ENCODE peak calls at places on chromosome 9, in seven cellular contexts. One of them, this sample, is unnamed.

GRCh38 chr9:3437031-3437430 is 88.8 kb downstream of the RFX3 start:
- DNase-seq in left cardiac atrium: no peak
- DNase-seq in C1 segment of cervical spinal cord: no peak
- DNase-seq in hippocampal formation: no peak
- DNase-seq in cardiac muscle cell: peak; percentile 22
- DNase-seq in stimulated activated CD8-positive, alpha-beta memory T cell treated with anti-CD3 and anti-CD28 coated beads, Interleukin-15, amount 100 ng/mL, for 24 hours: no peak
- DNase-seq in CD8-positive, alpha-beta T cell: no peak
- DNase-seq in this sample: no peak

GRCh38 chr9:5628183-5628529 is 751 bp upstream of the RIC1 start:
- DNase-seq in hippocampal formation: no peak
- DNase-seq in stimulated activated CD8-positive, alpha-beta memory T cell treated with anti-CD3 and anti-CD28 coated beads, Interleukin-15, amount 100 ng/mL, for 24 hours: no peak
- DNase-seq in left cardiac atrium: no peak
- DNase-seq in cardiac muscle cell: no peak
- DNase-seq in C1 segment of cervical spinal cord: no peak
- DNase-seq in CD8-positive, alpha-beta T cell: no peak
- DNase-seq in this sample: no peak

GRCh38 chr9:24293391-24293790 is 252.3 kb downstream of the IZUMO3 start:
- DNase-seq in left cardiac atrium: no peak
- DNase-seq in cardiac muscle cell: no peak
- DNase-seq in stimulated activated CD8-positive, alpha-beta memory T cell treated with anti-CD3 and anti-CD28 coated beads, Interleukin-15, amount 100 ng/mL, for 24 hours: no peak
- DNase-seq in hippocampal formation: no peak
- DNase-seq in C1 segment of cervical spinal cord: no peak
- DNase-seq in CD8-positive, alpha-beta T cell: no peak
- DNase-seq in this sample: no peak

GRCh38 chr9:127684576-127684975 is 22.2 kb upstream of the CFAP157 start:
- DNase-seq in CD8-positive, alpha-beta T cell: no peak
- DNase-seq in cardiac muscle cell: peak; percentile 18
- DNase-seq in C1 segment of cervical spinal cord: no peak
- DNase-seq in left cardiac atrium: no peak
- DNase-seq in stimulated activated CD8-positive, alpha-beta memory T cell treated with anti-CD3 and anti-CD28 coated beads, Interleukin-15, amount 100 ng/mL, for 24 hours: no peak
- DNase-seq in hippocampal formation: no peak
- DNase-seq in this sample: no peak

GRCh38 chr9:134216961-134217360 is 52.6 kb upstream of the RNU6ATAC start:
- DNase-seq in stimulated activated CD8-positive, alpha-beta memory T cell treated with anti-CD3 and anti-CD28 coated beads, Interleukin-15, amount 100 ng/mL, for 24 hours: no peak
- DNase-seq in hippocampal formation: no peak
- DNase-seq in CD8-positive, alpha-beta T cell: no peak
- DNase-seq in C1 segment of cervical spinal cord: no peak
- DNase-seq in cardiac muscle cell: no peak
- DNase-seq in left cardiac atrium: peak; percentile 7
- DNase-seq in this sample: no peak

GRCh38 chr9:81266086-81266485 is 423.3 kb downstream of the TLE1 start:
- DNase-seq in C1 segment of cervical spinal cord: no peak
- DNase-seq in stimulated activated CD8-positive, alpha-beta memory T cell treated with anti-CD3 and anti-CD28 coated beads, Interleukin-15, amount 100 ng/mL, for 24 hours: no peak
- DNase-seq in cardiac muscle cell: peak; percentile 51
- DNase-seq in CD8-positive, alpha-beta T cell: no peak
- DNase-seq in hippocampal formation: no peak
- DNase-seq in left cardiac atrium: no peak
- DNase-seq in this sample: no peak

GRCh38 chr9:4382722-4383317 is 83.0 kb upstream of the GLIS3 start:
- DNase-seq in stimulated activated CD8-positive, alpha-beta memory T cell treated with anti-CD3 and anti-CD28 coated beads, Interleukin-15, amount 100 ng/mL, for 24 hours: no peak
- DNase-seq in hippocampal formation: no peak
- DNase-seq in cardiac muscle cell: peak; percentile 60
- DNase-seq in left cardiac atrium: no peak
- DNase-seq in C1 segment of cervical spinal cord: no peak
- DNase-seq in CD8-positive, alpha-beta T cell: peak; percentile 20
- DNase-seq in this sample: no peak

GRCh38 chr9:87518702-87519335 is 21.2 kb downstream of the DAPK1 start:
- DNase-seq in C1 segment of cervical spinal cord: no peak
- DNase-seq in stimulated activated CD8-positive, alpha-beta memory T cell treated with anti-CD3 and anti-CD28 coated beads, Interleukin-15, amount 100 ng/mL, for 24 hours: no peak
- DNase-seq in CD8-positive, alpha-beta T cell: no peak
- DNase-seq in left cardiac atrium: peak; percentile 86
- DNase-seq in cardiac muscle cell: peak; percentile 94
- DNase-seq in hippocampal formation: no peak
- DNase-seq in this sample: no peak

GRCh38 chr9:83955985-83956287 is 24.1 kb downstream of the HNRNPK start:
- DNase-seq in CD8-positive, alpha-beta T cell: no peak
- DNase-seq in stimulated activated CD8-positive, alpha-beta memory T cell treated with anti-CD3 and anti-CD28 coated beads, Interleukin-15, amount 100 ng/mL, for 24 hours: no peak
- DNase-seq in C1 segment of cervical spinal cord: no peak
- DNase-seq in cardiac muscle cell: no peak
- DNase-seq in left cardiac atrium: no peak
- DNase-seq in hippocampal formation: no peak
- DNase-seq in this sample: no peak

GRCh38 chr9:27204578-27204977 is 92.4 kb downstream of the EQTN start:
- DNase-seq in C1 segment of cervical spinal cord: no peak
- DNase-seq in CD8-positive, alpha-beta T cell: no peak
- DNase-seq in stimulated activated CD8-positive, alpha-beta memory T cell treated with anti-CD3 and anti-CD28 coated beads, Interleukin-15, amount 100 ng/mL, for 24 hours: no peak
- DNase-seq in hippocampal formation: no peak
- DNase-seq in left cardiac atrium: no peak
- DNase-seq in cardiac muscle cell: no peak
- DNase-seq in this sample: no peak

GRCh38 chr9:74277532-74277931 is 219.6 kb upstream of the RORB start:
- DNase-seq in left cardiac atrium: no peak
- DNase-seq in C1 segment of cervical spinal cord: no peak
- DNase-seq in cardiac muscle cell: no peak
- DNase-seq in CD8-positive, alpha-beta T cell: no peak
- DNase-seq in stimulated activated CD8-positive, alpha-beta memory T cell treated with anti-CD3 and anti-CD28 coated beads, Interleukin-15, amount 100 ng/mL, for 24 hours: no peak
- DNase-seq in hippocampal formation: no peak
- DNase-seq in this sample: no peak

GRCh38 chr9:122118343-122119165 is 25.4 kb upstream of the TTLL11 start:
- DNase-seq in cardiac muscle cell: no peak
- DNase-seq in hippocampal formation: no peak
- DNase-seq in stimulated activated CD8-positive, alpha-beta memory T cell treated with anti-CD3 and anti-CD28 coated beads, Interleukin-15, amount 100 ng/mL, for 24 hours: no peak
- DNase-seq in CD8-positive, alpha-beta T cell: no peak
- DNase-seq in C1 segment of cervical spinal cord: no peak
- DNase-seq in left cardiac atrium: no peak
- DNase-seq in this sample: no peak

GRCh38 chr9:106284300-106284699 is 578.7 kb upstream of the ZNF462 start:
- DNase-seq in stimulated activated CD8-positive, alpha-beta memory T cell treated with anti-CD3 and anti-CD28 coated beads, Interleukin-15, amount 100 ng/mL, for 24 hours: no peak
- DNase-seq in cardiac muscle cell: no peak
- DNase-seq in left cardiac atrium: no peak
- DNase-seq in CD8-positive, alpha-beta T cell: no peak
- DNase-seq in C1 segment of cervical spinal cord: no peak
- DNase-seq in hippocampal formation: no peak
- DNase-seq in this sample: no peak

GRCh38 chr9:87494970-87495471 is 2.6 kb upstream of the DAPK1 start:
- DNase-seq in stimulated activated CD8-positive, alpha-beta memory T cell treated with anti-CD3 and anti-CD28 coated beads, Interleukin-15, amount 100 ng/mL, for 24 hours: no peak
- DNase-seq in CD8-positive, alpha-beta T cell: no peak
- DNase-seq in C1 segment of cervical spinal cord: no peak
- DNase-seq in left cardiac atrium: no peak
- DNase-seq in cardiac muscle cell: no peak
- DNase-seq in hippocampal formation: no peak
- DNase-seq in this sample: no peak

GRCh38 chr9:113669523-113670115 is 206.1 kb downstream of the RGS3 start:
- DNase-seq in hippocampal formation: no peak
- DNase-seq in left cardiac atrium: no peak
- DNase-seq in stimulated activated CD8-positive, alpha-beta memory T cell treated with anti-CD3 and anti-CD28 coated beads, Interleukin-15, amount 100 ng/mL, for 24 hours: no peak
- DNase-seq in cardiac muscle cell: no peak
- DNase-seq in CD8-positive, alpha-beta T cell: no peak
- DNase-seq in C1 segment of cervical spinal cord: no peak
- DNase-seq in this sample: no peak

GRCh38 chr9:86585422-86586143 is 231.4 kb upstream of the TUT7 start:
- DNase-seq in C1 segment of cervical spinal cord: no peak
- DNase-seq in stimulated activated CD8-positive, alpha-beta memory T cell treated with anti-CD3 and anti-CD28 coated beads, Interleukin-15, amount 100 ng/mL, for 24 hours: no peak
- DNase-seq in hippocampal formation: no peak
- DNase-seq in left cardiac atrium: no peak
- DNase-seq in CD8-positive, alpha-beta T cell: no peak
- DNase-seq in cardiac muscle cell: peak; percentile 45
- DNase-seq in this sample: no peak

GRCh38 chr9:133656211-133657119 is 20.3 kb downstream of the DBH start:
- DNase-seq in C1 segment of cervical spinal cord: no peak
- DNase-seq in hippocampal formation: no peak
- DNase-seq in stimulated activated CD8-positive, alpha-beta memory T cell treated with anti-CD3 and anti-CD28 coated beads, Interleukin-15, amount 100 ng/mL, for 24 hours: no peak
- DNase-seq in left cardiac atrium: no peak
- DNase-seq in cardiac muscle cell: no peak
- DNase-seq in CD8-positive, alpha-beta T cell: peak; percentile 41
- DNase-seq in this sample: no peak

GRCh38 chr9:136545065-136545965 is 533 bp downstream of the NOTCH1 start:
- DNase-seq in cardiac muscle cell: no peak
- DNase-seq in stimulated activated CD8-positive, alpha-beta memory T cell treated with anti-CD3 and anti-CD28 coated beads, Interleukin-15, amount 100 ng/mL, for 24 hours: peak; percentile 44
- DNase-seq in CD8-positive, alpha-beta T cell: peak; percentile 52
- DNase-seq in C1 segment of cervical spinal cord: no peak
- DNase-seq in hippocampal formation: no peak
- DNase-seq in left cardiac atrium: peak; percentile 53
- DNase-seq in this sample: no peak

GRCh38 chr9:121821326-121821725 is 169.9 kb downstream of the DAB2IP start:
- DNase-seq in hippocampal formation: no peak
- DNase-seq in CD8-positive, alpha-beta T cell: no peak
- DNase-seq in C1 segment of cervical spinal cord: no peak
- DNase-seq in cardiac muscle cell: no peak
- DNase-seq in left cardiac atrium: no peak
- DNase-seq in stimulated activated CD8-positive, alpha-beta memory T cell treated with anti-CD3 and anti-CD28 coated beads, Interleukin-15, amount 100 ng/mL, for 24 hours: no peak
- DNase-seq in this sample: no peak

GRCh38 chr9:130172161-130172857 is at the start of gene NCS1:
- DNase-seq in cardiac muscle cell: peak; percentile 82
- DNase-seq in CD8-positive, alpha-beta T cell: peak; percentile 48
- DNase-seq in stimulated activated CD8-positive, alpha-beta memory T cell treated with anti-CD3 and anti-CD28 coated beads, Interleukin-15, amount 100 ng/mL, for 24 hours: peak; percentile 26
- DNase-seq in hippocampal formation: peak; percentile 77
- DNase-seq in left cardiac atrium: peak; percentile 80
- DNase-seq in C1 segment of cervical spinal cord: no peak
- DNase-seq in this sample: peak; percentile 77

GRCh38 chr9:130565792-130566191 is 13.6 kb upstream of the FUBP3 start:
- DNase-seq in hippocampal formation: no peak
- DNase-seq in cardiac muscle cell: no peak
- DNase-seq in stimulated activated CD8-positive, alpha-beta memory T cell treated with anti-CD3 and anti-CD28 coated beads, Interleukin-15, amount 100 ng/mL, for 24 hours: no peak
- DNase-seq in left cardiac atrium: no peak
- DNase-seq in CD8-positive, alpha-beta T cell: no peak
- DNase-seq in C1 segment of cervical spinal cord: no peak
- DNase-seq in this sample: no peak

GRCh38 chr9:38391278-38392118 is 1.0 kb upstream of the ALDH1B1 start:
- DNase-seq in CD8-positive, alpha-beta T cell: no peak
- DNase-seq in stimulated activated CD8-positive, alpha-beta memory T cell treated with anti-CD3 and anti-CD28 coated beads, Interleukin-15, amount 100 ng/mL, for 24 hours: no peak
- DNase-seq in left cardiac atrium: no peak
- DNase-seq in cardiac muscle cell: no peak
- DNase-seq in hippocampal formation: no peak
- DNase-seq in C1 segment of cervical spinal cord: no peak
- DNase-seq in this sample: no peak

GRCh38 chr9:82797539-82797938 is 265.4 kb downstream of the RASEF start:
- DNase-seq in CD8-positive, alpha-beta T cell: no peak
- DNase-seq in stimulated activated CD8-positive, alpha-beta memory T cell treated with anti-CD3 and anti-CD28 coated beads, Interleukin-15, amount 100 ng/mL, for 24 hours: no peak
- DNase-seq in cardiac muscle cell: no peak
- DNase-seq in C1 segment of cervical spinal cord: no peak
- DNase-seq in hippocampal formation: no peak
- DNase-seq in left cardiac atrium: peak; percentile 66
- DNase-seq in this sample: no peak

GRCh38 chr9:123825337-123825736 is 104.6 kb downstream of the DENND1A start:
- DNase-seq in cardiac muscle cell: peak; percentile 25
- DNase-seq in CD8-positive, alpha-beta T cell: no peak
- DNase-seq in C1 segment of cervical spinal cord: no peak
- DNase-seq in left cardiac atrium: no peak
- DNase-seq in stimulated activated CD8-positive, alpha-beta memory T cell treated with anti-CD3 and anti-CD28 coated beads, Interleukin-15, amount 100 ng/mL, for 24 hours: no peak
- DNase-seq in hippocampal formation: no peak
- DNase-seq in this sample: no peak

GRCh38 chr9:133184971-133185370 is 21.3 kb upstream of the GBGT1 start:
- DNase-seq in CD8-positive, alpha-beta T cell: peak; percentile 17
- DNase-seq in C1 segment of cervical spinal cord: no peak
- DNase-seq in stimulated activated CD8-positive, alpha-beta memory T cell treated with anti-CD3 and anti-CD28 coated beads, Interleukin-15, amount 100 ng/mL, for 24 hours: no peak
- DNase-seq in hippocampal formation: no peak
- DNase-seq in left cardiac atrium: no peak
- DNase-seq in cardiac muscle cell: peak; percentile 90
- DNase-seq in this sample: no peak

GRCh38 chr9:127915325-127915752 is 1.5 kb downstream of the ST6GALNAC4 start:
- DNase-seq in C1 segment of cervical spinal cord: no peak
- DNase-seq in CD8-positive, alpha-beta T cell: no peak
- DNase-seq in cardiac muscle cell: no peak
- DNase-seq in stimulated activated CD8-positive, alpha-beta memory T cell treated with anti-CD3 and anti-CD28 coated beads, Interleukin-15, amount 100 ng/mL, for 24 hours: no peak
- DNase-seq in hippocampal formation: no peak
- DNase-seq in left cardiac atrium: peak; percentile 47
- DNase-seq in this sample: no peak

GRCh38 chr9:108831496-108832178 is 24.1 kb downstream of the ACTL7B start:
- DNase-seq in left cardiac atrium: no peak
- DNase-seq in hippocampal formation: no peak
- DNase-seq in cardiac muscle cell: no peak
- DNase-seq in C1 segment of cervical spinal cord: no peak
- DNase-seq in CD8-positive, alpha-beta T cell: no peak
- DNase-seq in stimulated activated CD8-positive, alpha-beta memory T cell treated with anti-CD3 and anti-CD28 coated beads, Interleukin-15, amount 100 ng/mL, for 24 hours: no peak
- DNase-seq in this sample: no peak

GRCh38 chr9:1604942-1605560 is 410.1 kb upstream of the SMARCA2 start:
- DNase-seq in hippocampal formation: no peak
- DNase-seq in left cardiac atrium: no peak
- DNase-seq in stimulated activated CD8-positive, alpha-beta memory T cell treated with anti-CD3 and anti-CD28 coated beads, Interleukin-15, amount 100 ng/mL, for 24 hours: no peak
- DNase-seq in C1 segment of cervical spinal cord: no peak
- DNase-seq in cardiac muscle cell: peak; percentile 62
- DNase-seq in CD8-positive, alpha-beta T cell: no peak
- DNase-seq in this sample: no peak

GRCh38 chr9:675697-676370 is 165.7 kb upstream of the DMRT1 start:
- DNase-seq in cardiac muscle cell: no peak
- DNase-seq in C1 segment of cervical spinal cord: no peak
- DNase-seq in left cardiac atrium: no peak
- DNase-seq in stimulated activated CD8-positive, alpha-beta memory T cell treated with anti-CD3 and anti-CD28 coated beads, Interleukin-15, amount 100 ng/mL, for 24 hours: no peak
- DNase-seq in hippocampal formation: no peak
- DNase-seq in CD8-positive, alpha-beta T cell: no peak
- DNase-seq in this sample: no peak

GRCh38 chr9:131475956-131476776 is 26.6 kb upstream of the POMT1 start:
- DNase-seq in cardiac muscle cell: no peak
- DNase-seq in stimulated activated CD8-positive, alpha-beta memory T cell treated with anti-CD3 and anti-CD28 coated beads, Interleukin-15, amount 100 ng/mL, for 24 hours: no peak
- DNase-seq in CD8-positive, alpha-beta T cell: no peak
- DNase-seq in C1 segment of cervical spinal cord: no peak
- DNase-seq in left cardiac atrium: no peak
- DNase-seq in hippocampal formation: no peak
- DNase-seq in this sample: no peak

GRCh38 chr9:77673912-77674791 is 26.0 kb upstream of the GNA14 start:
- DNase-seq in left cardiac atrium: no peak
- DNase-seq in stimulated activated CD8-positive, alpha-beta memory T cell treated with anti-CD3 and anti-CD28 coated beads, Interleukin-15, amount 100 ng/mL, for 24 hours: no peak
- DNase-seq in hippocampal formation: no peak
- DNase-seq in CD8-positive, alpha-beta T cell: no peak
- DNase-seq in cardiac muscle cell: peak; percentile 73
- DNase-seq in C1 segment of cervical spinal cord: no peak
- DNase-seq in this sample: no peak

GRCh38 chr9:27496134-27496504 is 28.0 kb upstream of the IFNK start:
- DNase-seq in cardiac muscle cell: no peak
- DNase-seq in C1 segment of cervical spinal cord: no peak
- DNase-seq in stimulated activated CD8-positive, alpha-beta memory T cell treated with anti-CD3 and anti-CD28 coated beads, Interleukin-15, amount 100 ng/mL, for 24 hours: no peak
- DNase-seq in CD8-positive, alpha-beta T cell: no peak
- DNase-seq in left cardiac atrium: no peak
- DNase-seq in hippocampal formation: no peak
- DNase-seq in this sample: no peak

GRCh38 chr9:105154723-105155191 is 89.7 kb upstream of the SLC44A1 start:
- DNase-seq in C1 segment of cervical spinal cord: no peak
- DNase-seq in cardiac muscle cell: peak; percentile 56
- DNase-seq in stimulated activated CD8-positive, alpha-beta memory T cell treated with anti-CD3 and anti-CD28 coated beads, Interleukin-15, amount 100 ng/mL, for 24 hours: no peak
- DNase-seq in hippocampal formation: no peak
- DNase-seq in CD8-positive, alpha-beta T cell: no peak
- DNase-seq in left cardiac atrium: no peak
- DNase-seq in this sample: no peak

GRCh38 chr9:122033775-122034373 is 59.2 kb downstream of the TTLL11 start:
- DNase-seq in hippocampal formation: no peak
- DNase-seq in cardiac muscle cell: no peak
- DNase-seq in stimulated activated CD8-positive, alpha-beta memory T cell treated with anti-CD3 and anti-CD28 coated beads, Interleukin-15, amount 100 ng/mL, for 24 hours: no peak
- DNase-seq in CD8-positive, alpha-beta T cell: no peak
- DNase-seq in C1 segment of cervical spinal cord: no peak
- DNase-seq in left cardiac atrium: no peak
- DNase-seq in this sample: no peak

GRCh38 chr9:88747768-88748167 is 212.8 kb downstream of the NXNL2 start:
- DNase-seq in C1 segment of cervical spinal cord: no peak
- DNase-seq in hippocampal formation: no peak
- DNase-seq in left cardiac atrium: peak; percentile 57
- DNase-seq in CD8-positive, alpha-beta T cell: no peak
- DNase-seq in stimulated activated CD8-positive, alpha-beta memory T cell treated with anti-CD3 and anti-CD28 coated beads, Interleukin-15, amount 100 ng/mL, for 24 hours: no peak
- DNase-seq in cardiac muscle cell: peak; percentile 93
- DNase-seq in this sample: no peak

GRCh38 chr9:94859891-94860290 is 133.4 kb downstream of the AOPEP start:
- DNase-seq in hippocampal formation: no peak
- DNase-seq in left cardiac atrium: no peak
- DNase-seq in stimulated activated CD8-positive, alpha-beta memory T cell treated with anti-CD3 and anti-CD28 coated beads, Interleukin-15, amount 100 ng/mL, for 24 hours: no peak
- DNase-seq in CD8-positive, alpha-beta T cell: no peak
- DNase-seq in C1 segment of cervical spinal cord: no peak
- DNase-seq in cardiac muscle cell: no peak
- DNase-seq in this sample: no peak

GRCh38 chr9:97752274-97752673 is 55.1 kb upstream of the XPA start:
- DNase-seq in stimulated activated CD8-positive, alpha-beta memory T cell treated with anti-CD3 and anti-CD28 coated beads, Interleukin-15, amount 100 ng/mL, for 24 hours: no peak
- DNase-seq in left cardiac atrium: no peak
- DNase-seq in cardiac muscle cell: no peak
- DNase-seq in CD8-positive, alpha-beta T cell: no peak
- DNase-seq in hippocampal formation: no peak
- DNase-seq in C1 segment of cervical spinal cord: no peak
- DNase-seq in this sample: no peak

GRCh38 chr9:4118666-4119065 is 181.2 kb downstream of the GLIS3 start:
- DNase-seq in C1 segment of cervical spinal cord: no peak
- DNase-seq in hippocampal formation: no peak
- DNase-seq in left cardiac atrium: peak; percentile 26
- DNase-seq in CD8-positive, alpha-beta T cell: no peak
- DNase-seq in stimulated activated CD8-positive, alpha-beta memory T cell treated with anti-CD3 and anti-CD28 coated beads, Interleukin-15, amount 100 ng/mL, for 24 hours: no peak
- DNase-seq in cardiac muscle cell: peak; percentile 70
- DNase-seq in this sample: no peak

This sample was measured in occipital lobe.